ENCODE peak calls at places on chromosomes 3 and 15, in eight cellular contexts. X is neuronal stem cell; E is retinal pigment epithelial cell; T is stimulated activated CD4-positive, alpha-beta T cell treated with anti-CD3 and anti-CD28 coated beads, TNF-alpha, amount 100 ng/mL, for 4 hours; Y is fibroblast of pulmonary artery; M is AG08395; H is brain microvascular endothelial cell; O is left ventricle myocardium superior. L is an unnamed sample.
A peak's percentile ranks its signal among the peaks of the same experiment; 100 is the strongest.

GRCh38 chr3:158801200-158801599 is 654 bp upstream of the MFSD1 start:
- DNase-seq in X (peak; percentile 12), E (no peak), T (no peak), Y (peak; percentile 11), M (no peak), H (no peak), O (no peak), L (peak; percentile 27)

GRCh38 chr3:157130138-157130880 is 29.6 kb downstream of the CCNL1 start:
- DNase-seq in X (peak; percentile 71), E (no peak), T (peak; percentile 23), Y (peak; percentile 86), M (peak; percentile 58), H (peak; percentile 66), O (peak; percentile 43), L (peak; percentile 85)

GRCh38 chr3:160340351-160340750 is 58.7 kb downstream of the IFT80 start:
- DNase-seq in X (no peak), E (no peak), T (no peak), Y (no peak), M (no peak), H (no peak), O (no peak), L (no peak)

GRCh38 chr15:53196235-53196634 is 406.1 kb upstream of the ONECUT1 start:
- DNase-seq in X (peak; percentile 39), E (no peak), T (no peak), Y (no peak), M (no peak), H (no peak), O (no peak), L (no peak)

GRCh38 chr3:187626581-187626980 is 43.6 kb downstream of the SST start:
- DNase-seq in X (no peak), E (no peak), T (no peak), Y (no peak), M (no peak), H (no peak), O (no peak), L (no peak)

GRCh38 chr3:184275961-184276910 is at the start of gene ECE2:
- DNase-seq in X (no peak), E (no peak), T (no peak), Y (no peak), M (peak; percentile 57), H (no peak), O (peak; percentile 40), L (no peak)

GRCh38 chr15:61621146-61621545 is 392.0 kb upstream of the RORA start:
- DNase-seq in X (peak; percentile 31), E (no peak), T (no peak), Y (peak; percentile 7), M (peak; percentile 24), H (no peak), O (peak; percentile 35), L (peak; percentile 80)

GRCh38 chr15:72536506-72536905 is 62.4 kb downstream of the ARIH1 start:
- DNase-seq in X (no peak), E (peak; percentile 8), T (no peak), Y (no peak), M (no peak), H (no peak), O (no peak), L (no peak)